ENCODE peak calls at places on chromosomes 12 and 14, in eight cellular contexts. D, A, Q, X, H, C, E and J are unnamed samples.

GRCh38 chr14:67999693-68000384 is 180.3 kb downstream of the RAD51B start:
- DNase-seq in E (no peak), D (no peak), C (no peak), X (no peak), Q (no peak), A (no peak), H (peak), J (no peak)

GRCh38 chr14:96581902-96582640 is 79.9 kb downstream of the PAPOLA start:
- DNase-seq in H (no peak), A (no peak), E (peak), C (no peak), Q (peak), D (no peak), X (peak), J (no peak)

GRCh38 chr12:105617141-105617540 is 286.6 kb downstream of the C12orf75 start:
- DNase-seq in H (no peak), X (no peak), D (no peak), E (no peak), C (no peak), A (no peak), Q (no peak), J (no peak)

GRCh38 chr12:98656289-98657101 is 11.4 kb downstream of the APAF1 start:
- DNase-seq in C (no peak), H (no peak), Q (no peak), A (no peak), X (no peak), D (no peak), E (no peak), J (no peak)

GRCh38 chr12:68310370-68310769 is 21.8 kb downstream of the MDM1 start:
- DNase-seq in H (no peak), A (no peak), C (no peak), D (no peak), E (no peak), X (no peak), Q (no peak), J (no peak)

GRCh38 chr12:65867428-65867827 is 43.1 kb downstream of the HMGA2 start:
- DNase-seq in E (no peak), X (no peak), H (no peak), C (no peak), D (no peak), Q (no peak), A (no peak), J (no peak)

GRCh38 chr12:23504043-23504442 is 445.4 kb downstream of the SOX5 start:
- DNase-seq in H (no peak), X (no peak), Q (peak), E (no peak), C (no peak), D (no peak), A (no peak), J (no peak)

GRCh38 chr12:11962795-11963347 is 107.9 kb upstream of the BCL2L14 start:
- DNase-seq in H (no peak), E (no peak), Q (no peak), C (peak), A (no peak), X (no peak), D (no peak), J (no peak)

GRCh38 chr12:57479376-57480115 is at the start of gene ARHGAP9:
- DNase-seq in H (no peak), X (no peak), E (no peak), Q (no peak), C (peak), A (no peak), D (no peak), J (no peak)

GRCh38 chr12:87092421-87092820 is 836.2 kb upstream of the MGAT4C start:
- DNase-seq in D (no peak), Q (no peak), H (no peak), C (no peak), X (no peak), E (no peak), A (no peak), J (no peak)

DNA sequence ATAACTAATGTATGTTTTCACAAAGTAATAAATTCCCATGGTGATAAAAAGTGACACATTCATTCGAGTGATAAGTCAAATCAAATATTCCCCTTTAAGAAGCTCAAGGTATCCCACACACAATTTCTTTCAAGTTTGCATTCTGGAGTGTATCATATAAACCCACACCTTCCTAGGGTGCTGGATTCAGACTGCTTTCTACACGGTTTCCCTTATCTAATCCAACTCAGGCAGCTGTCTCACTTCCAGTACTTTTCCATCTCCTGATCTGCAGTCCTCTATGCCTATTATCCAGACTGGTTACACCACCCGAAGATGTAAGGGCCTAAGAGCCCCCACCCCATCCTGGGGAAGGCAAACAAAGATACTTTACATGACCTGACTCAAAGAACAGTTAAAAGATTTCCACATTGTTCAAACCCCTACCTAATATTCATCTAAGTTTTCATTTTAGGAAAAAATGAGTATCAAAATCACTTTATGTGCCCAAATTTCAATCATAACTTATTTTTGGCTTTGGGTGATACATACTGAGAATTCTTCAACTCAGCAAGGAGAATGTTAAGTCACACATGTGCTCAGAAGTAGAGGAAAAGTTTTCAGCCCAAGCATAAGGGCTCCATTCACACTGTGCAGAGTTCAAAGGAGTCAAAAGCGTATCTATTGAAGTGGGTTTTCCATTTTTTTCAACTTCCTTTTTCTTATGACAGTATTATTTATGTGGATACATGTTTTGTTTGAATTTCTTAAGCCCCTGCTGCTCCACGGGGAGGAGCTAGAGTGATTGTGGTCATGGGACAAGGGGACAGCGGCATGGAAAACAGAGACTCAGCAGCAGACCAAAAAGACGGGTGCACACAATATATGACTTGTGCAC is 41.8 kb downstream of the CORO1C start:
- DNase-seq in Q (no peak), A (peak), X (no peak), H (peak), E (no peak), C (peak), D (no peak), J (peak)
- TF ChIP-seq POLR2AphosphoS5 in Q (no peak), A (no peak), X (no peak), H (no peak), E (no peak), C (no peak), D (no peak), J (no peak)

GRCh38 chr12:51293693-51294092 is 23.5 kb upstream of the SMAGP start:
- DNase-seq in X (no peak), H (no peak), D (no peak), C (no peak), A (no peak), Q (no peak), E (no peak), J (no peak)

GRCh38 chr12:51295651-51296050 is 25.4 kb upstream of the SMAGP start:
- DNase-seq in H (no peak), D (peak), A (no peak), E (no peak), C (no peak), Q (peak), X (no peak), J (no peak)
- H3K4me3 ChIP-seq in H (no peak), D (no peak), A (no peak), E (no peak), C (no peak), Q (no peak), X (no peak), J (no peak)

GRCh38 chr12:2268478-2269286 is 215.9 kb downstream of the CACNA1C start:
- DNase-seq in C (no peak), X (no peak), H (no peak), Q (no peak), A (no peak), D (no peak), E (no peak), J (no peak)

GRCh38 chr12:2265461-2266167 is 212.8 kb downstream of the CACNA1C start:
- DNase-seq in H (no peak), E (no peak), X (no peak), D (no peak), A (no peak), Q (no peak), C (no peak), J (no peak)

GRCh38 chr12:2270846-2271245 is 218.1 kb downstream of the CACNA1C start:
- DNase-seq in C (no peak), E (no peak), A (no peak), H (no peak), Q (no peak), D (no peak), X (no peak), J (no peak)

GRCh38 chr12:2266666-2267623 is 214.2 kb downstream of the CACNA1C start:
- DNase-seq in C (no peak), H (no peak), D (no peak), Q (no peak), A (peak), X (no peak), E (no peak), J (no peak)

GRCh38 chr12:2267624-2268477 is 215.1 kb downstream of the CACNA1C start:
- DNase-seq in C (no peak), Q (peak), D (peak), E (no peak), X (no peak), H (no peak), A (no peak), J (no peak)
- TF ChIP-seq POLR2AphosphoS5 in C (no peak), Q (no peak), D (no peak), E (peak), X (peak), H (no peak), A (no peak), J (no peak)

GRCh38 chr14:105945891-105946290 is 419.5 kb downstream of the TMEM121 start:
- DNase-seq in X (no peak), C (peak), D (no peak), E (no peak), Q (no peak), A (no peak), H (no peak), J (no peak)

GRCh38 chr14:105947599-105947998 is 421.2 kb downstream of the TMEM121 start:
- DNase-seq in A (no peak), E (no peak), C (no peak), D (no peak), X (no peak), Q (no peak), H (no peak), J (no peak)

GRCh38 chr14:105943973-105944602 is 417.7 kb downstream of the TMEM121 start:
- DNase-seq in X (no peak), E (no peak), C (no peak), D (no peak), H (no peak), Q (no peak), A (no peak), J (no peak)

GRCh38 chr14:105941226-105942166 is 415.1 kb downstream of the TMEM121 start:
- DNase-seq in H (no peak), X (peak), Q (no peak), E (peak), C (no peak), A (no peak), D (no peak), J (no peak)

DNA sequence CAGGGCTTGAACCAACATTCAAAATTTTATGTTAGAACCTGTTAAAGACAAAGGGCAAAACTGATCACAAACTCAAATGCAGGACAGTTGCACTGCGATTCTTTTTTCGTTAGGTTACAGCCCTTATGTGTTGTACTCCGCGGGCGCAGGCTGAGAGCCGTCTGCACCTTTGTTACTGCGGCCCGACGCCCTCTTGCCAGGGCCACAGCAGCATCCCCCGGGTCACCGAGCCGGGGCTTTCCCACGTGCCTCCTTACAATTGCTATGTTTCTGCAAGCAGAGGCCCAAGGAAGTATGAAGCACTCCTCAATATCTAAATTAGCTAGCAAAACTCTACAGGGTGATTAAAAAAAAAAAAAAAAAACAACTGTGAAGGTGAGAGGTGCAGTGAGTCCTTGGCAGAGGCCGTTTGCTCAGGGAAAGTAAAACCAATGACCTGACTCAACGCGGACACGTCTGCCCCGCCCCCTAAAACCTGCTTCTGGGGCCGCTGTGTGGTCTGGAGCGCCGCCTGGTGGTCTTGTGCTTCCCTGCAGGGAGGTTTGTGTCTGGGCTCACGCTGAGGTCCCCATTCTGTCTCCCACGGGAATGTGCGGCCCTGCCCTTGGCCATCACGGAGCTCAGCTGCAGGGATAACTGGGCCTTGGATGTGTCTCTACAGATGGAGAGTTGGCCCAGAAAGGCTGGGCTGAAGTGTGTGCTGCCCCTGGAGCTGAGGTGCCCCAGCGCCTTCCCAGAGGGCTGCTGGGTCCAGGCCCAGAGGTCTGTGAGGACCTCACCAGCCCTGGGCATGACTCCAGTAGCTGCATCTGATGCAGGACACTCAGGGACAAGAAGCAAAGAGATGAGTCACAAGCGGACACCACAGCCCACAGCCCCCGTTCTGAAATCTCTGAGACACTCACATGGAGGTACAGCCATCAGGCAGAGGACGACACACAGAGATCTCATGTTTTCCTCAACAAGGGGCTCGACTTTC is 418.5 kb downstream of the TMEM121 start:
- DNase-seq in C (peak), D (peak), H (peak), X (no peak), A (peak), E (no peak), Q (peak), J (peak)
- H3K4me3 ChIP-seq in C (no peak), D (no peak), H (no peak), X (no peak), A (no peak), E (no peak), Q (no peak), J (no peak)

GRCh38 chr14:22691171-22691570 is 47.0 kb upstream of the OR6J1 start:
- DNase-seq in E (no peak), D (no peak), X (no peak), C (no peak), A (no peak), Q (no peak), H (no peak), J (no peak)

GRCh38 chr14:22689186-22689585 is 45.0 kb upstream of the OR6J1 start:
- DNase-seq in H (peak), D (no peak), E (no peak), X (no peak), A (no peak), C (no peak), Q (no peak), J (no peak)

DNA sequence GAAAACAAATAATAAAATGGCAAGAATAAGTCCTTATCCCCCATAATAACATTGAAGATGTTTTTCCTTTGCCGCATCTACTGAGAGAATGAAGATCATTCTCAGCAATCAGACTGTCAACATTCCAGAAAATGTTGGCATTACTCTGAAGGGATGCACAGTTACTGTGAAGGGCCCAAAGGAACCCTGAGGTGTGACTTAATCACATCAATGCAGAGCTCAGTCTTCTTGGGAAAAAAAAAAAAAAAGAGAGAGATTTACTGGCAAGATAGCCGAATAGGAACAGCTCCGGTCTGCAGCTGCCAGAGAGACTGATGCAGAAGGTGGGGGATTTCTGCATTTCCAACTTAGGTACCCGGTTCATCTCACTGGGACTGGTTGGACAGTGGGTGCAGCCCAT is 41.3 kb upstream of the OR6J1 start:
- DNase-seq in X (no peak), A (no peak), Q (peak), D (no peak), H (no peak), E (no peak), C (no peak), J (no peak)
- TF ChIP-seq POLR2AphosphoS5 in X (no peak), A (no peak), Q (no peak), D (no peak), H (no peak), E (no peak), C (no peak), J (no peak)

GRCh38 chr12:53738834-53739284 is 11.6 kb upstream of the CALCOCO1 start:
- DNase-seq in H (no peak), D (no peak), C (no peak), A (no peak), Q (peak), E (no peak), X (no peak), J (no peak)
- H3K4me3 ChIP-seq in H (no peak), D (peak), C (no peak), A (no peak), Q (peak), E (peak), X (peak), J (no peak)